ENCODE peak calls at places on chromosome 22, in six cellular contexts. V is left ventricle myocardium inferior, B is heart left ventricle, P is heart right ventricle, N is cardiac muscle cell, K is A549. J is an unnamed sample.

GRCh38 chr22:50705219-50705691 is 32.6 kb downstream of the SHANK3 start:
- DNase-seq in P (peak; percentile 49), N (peak; percentile 89), B (peak; percentile 69), K (no peak), V (peak; percentile 52), J (no peak)

GRCh38 chr22:37166675-37167066 is 17.0 kb upstream of the IL2RB start:
- DNase-seq in V (peak; percentile 88), B (peak; percentile 93), P (peak; percentile 90), N (peak; percentile 80), K (peak; percentile 84), J (peak; percentile 88)

GRCh38 chr22:24894220-24894975 is 52.1 kb downstream of the LHFPL7 start:
- DNase-seq in K (peak; percentile 97), N (peak; percentile 96), V (peak; percentile 80), P (peak; percentile 76), B (peak; percentile 85), J (no peak)

GRCh38 chr22:37052386-37053309 is 1.1 kb downstream of the KCTD17 start:
- DNase-seq in K (no peak), P (peak; percentile 13), N (no peak), B (no peak), V (no peak), J (no peak)

GRCh38 chr22:41526802-41527799 is 17.2 kb downstream of the POLR3H start:
- DNase-seq in V (peak; percentile 50), K (peak; percentile 36), N (peak; percentile 46), B (no peak), P (peak; percentile 61), J (peak; percentile 90)

GRCh38 chr22:29385305-29385704 is 3.1 kb downstream of the AP1B1 start:
- DNase-seq in N (no peak), B (no peak), V (no peak), P (no peak), K (no peak), J (peak; percentile 38)

GRCh38 chr22:32323513-32324164 is 34.0 kb upstream of the RFPL3 start:
- DNase-seq in K (no peak), N (no peak), B (no peak), V (no peak), P (no peak), J (no peak)

GRCh38 chr22:49867303-49868250 is 13.9 kb downstream of the ZBED4 start:
- DNase-seq in B (no peak), P (no peak), K (no peak), V (no peak), N (no peak), J (no peak)

GRCh38 chr22:30542811-30543188 is 3.7 kb downstream of the SEC14L6 start:
- DNase-seq in N (no peak), P (no peak), K (no peak), B (peak; percentile 21), V (no peak), J (no peak)

GRCh38 chr22:50174382-50175190 is 4.1 kb downstream of the PANX2 start:
- DNase-seq in V (no peak), K (no peak), N (no peak), P (no peak), B (peak; percentile 56), J (peak; percentile 44)

GRCh38 chr22:50293441-50294318 is 13.8 kb downstream of the PLXNB2 start:
- DNase-seq in V (peak; percentile 78), B (no peak), P (peak; percentile 71), N (peak; percentile 91), K (peak; percentile 62), J (peak; percentile 77)

GRCh38 chr22:40603088-40603605 is 33.4 kb downstream of the MRTFA start:
- DNase-seq in B (no peak), N (peak; percentile 58), P (no peak), V (no peak), K (peak; percentile 29), J (no peak)

GRCh38 chr22:22408269-22408668 is 100.3 kb downstream of the ZNF280B start:
- DNase-seq in P (no peak), V (no peak), N (no peak), B (no peak), K (no peak), J (no peak)

GRCh38 chr22:37331034-37331428 is 48.7 kb downstream of the CYTH4 start:
- DNase-seq in V (no peak), K (no peak), P (no peak), N (peak; percentile 63), B (peak; percentile 38), J (no peak)

DNA sequence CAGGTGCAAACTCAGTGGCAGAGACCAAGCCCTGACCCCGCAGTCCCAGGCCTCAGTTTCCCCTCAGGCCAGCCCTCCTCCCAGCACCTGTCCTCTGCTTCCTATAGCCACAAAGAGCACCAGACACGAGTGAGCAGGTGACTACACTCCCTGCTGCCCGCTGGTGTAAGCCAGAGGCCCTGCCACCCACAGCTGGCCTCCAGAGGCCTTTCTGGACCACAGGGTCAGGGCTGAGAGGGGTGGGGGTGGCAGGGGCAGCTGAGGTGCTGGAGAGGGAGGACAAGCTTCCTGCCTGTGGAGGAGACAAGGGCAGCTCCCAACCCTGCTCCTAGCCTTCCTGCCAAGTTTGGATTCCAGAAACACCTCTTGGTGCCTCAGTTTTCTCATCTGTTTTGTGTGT is 31.3 kb upstream of the WNT7B start:
- DNase-seq in K (no peak), V (peak; percentile 25), N (no peak), B (no peak), P (no peak), J (no peak)
- H3K4me1 ChIP-seq in K (peaks cover 32% of the 10 kb centered on the region), V (peaks cover 70% of the 10 kb centered on the region), N (peaks cover 10% of the 10 kb centered on the region), B (peaks cover 60% of the 10 kb centered on the region), P (peaks cover 76% of the 10 kb centered on the region), J (peaks cover 11% of the 10 kb centered on the region)

DNA sequence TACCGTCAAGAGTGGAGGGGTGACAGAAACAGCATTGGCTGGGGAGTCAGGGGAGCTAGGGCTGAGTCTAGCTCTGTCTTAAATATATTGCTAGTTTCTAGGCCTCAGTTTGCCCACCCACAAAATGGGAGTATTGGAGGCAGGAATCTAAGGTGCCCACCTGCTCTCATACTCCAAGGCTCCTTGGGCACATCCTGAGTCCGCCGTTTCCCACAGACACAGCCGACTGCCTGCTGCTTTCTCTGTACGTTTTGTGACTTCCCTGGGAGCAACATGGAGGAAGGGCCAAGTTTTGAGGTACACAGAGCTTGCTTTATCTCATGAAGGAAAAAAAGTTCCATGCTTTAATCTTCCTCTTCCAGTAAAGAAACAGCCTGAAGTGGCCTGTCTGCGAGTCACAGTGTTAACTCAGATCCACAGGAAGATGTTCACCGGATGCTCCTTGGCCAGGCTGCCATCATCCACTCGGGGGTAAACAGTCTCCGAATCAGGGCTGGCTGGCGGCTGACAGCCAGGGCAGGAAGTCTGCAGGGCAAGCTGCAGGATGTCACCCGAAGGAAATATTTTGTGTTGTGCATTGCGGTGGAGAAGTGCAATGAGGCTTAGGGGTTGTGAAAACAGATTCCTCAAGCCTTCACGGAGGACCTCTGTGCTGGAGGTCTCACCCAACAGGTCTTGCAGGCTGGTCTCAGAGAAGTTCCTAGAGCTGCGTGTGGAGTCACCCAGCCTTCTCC is 11.1 kb upstream of the CERK start:
- DNase-seq in N (peak; percentile 64), B (no peak), V (no peak), K (no peak), P (no peak), J (no peak)
- H3K4me1 ChIP-seq in N (peaks cover 8% of the 10 kb centered on the region), B (peaks cover 50% of the 10 kb centered on the region), V (peaks cover 62% of the 10 kb centered on the region), K (peaks cover 33% of the 10 kb centered on the region), P (peaks cover 55% of the 10 kb centered on the region), J (no peaks in the 10 kb centered on the region)

DNA sequence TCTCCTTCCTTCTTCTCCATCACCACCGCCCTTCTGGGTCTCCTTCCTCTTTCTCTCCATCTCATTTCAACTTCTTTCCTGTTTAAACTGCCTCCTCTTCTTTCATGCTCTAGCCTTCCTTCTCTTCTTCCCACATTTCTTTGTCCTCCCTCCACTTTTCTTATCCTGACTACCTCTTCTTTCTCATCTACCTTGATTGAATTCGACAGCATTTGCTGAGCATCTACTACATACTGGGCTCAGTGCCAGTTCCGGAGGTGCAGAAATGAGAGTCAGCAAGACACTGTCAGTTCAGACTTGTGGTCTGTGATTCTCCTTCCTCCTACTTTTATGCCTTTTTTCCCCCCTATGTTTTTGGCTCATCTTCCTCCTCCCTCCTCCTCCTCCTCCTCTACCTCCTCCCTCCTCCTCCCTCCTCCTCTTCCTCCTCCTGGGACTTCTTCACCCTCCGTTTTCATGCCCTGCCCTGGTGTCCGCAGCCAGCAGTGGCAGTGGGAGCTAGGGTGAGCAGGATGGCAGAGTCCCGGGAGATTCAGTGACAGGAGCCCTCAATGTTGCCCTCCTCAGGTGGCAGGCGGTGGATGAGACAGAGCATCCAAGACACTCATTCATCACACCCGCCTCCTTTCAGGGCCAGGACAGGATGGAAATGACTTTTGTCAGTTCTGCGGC is 146.0 kb upstream of the SEZ6L start:
- DNase-seq in K (no peak), B (no peak), P (no peak), V (no peak), N (no peak), J (no peak)
- H3K4me1 ChIP-seq in K (no peaks in the 10 kb centered on the region), B (no peaks in the 10 kb centered on the region), P (no peaks in the 10 kb centered on the region), V (no peaks in the 10 kb centered on the region), N (no peaks in the 10 kb centered on the region), J (no peaks in the 10 kb centered on the region)

GRCh38 chr22:38943882-38944281 is 13.5 kb upstream of the APOBEC3A start:
- DNase-seq in B (no peak), N (no peak), P (no peak), V (no peak), K (no peak), J (no peak)
- H3K4me1 ChIP-seq in B (no peaks in the 10 kb centered on the region), N (no peaks in the 10 kb centered on the region), P (no peaks in the 10 kb centered on the region), V (no peaks in the 10 kb centered on the region), K (no peaks in the 10 kb centered on the region), J (no peaks in the 10 kb centered on the region)

GRCh38 chr22:18057568-18058209 is 20.1 kb upstream of the PEX26 start:
- DNase-seq in K (peak; percentile 85), V (no peak), P (no peak), N (peak; percentile 98), B (no peak), J (peak; percentile 94)
- H3K4me1 ChIP-seq in K (peaks cover 71% of the 10 kb centered on the region), V (peaks cover 40% of the 10 kb centered on the region), P (peaks cover 41% of the 10 kb centered on the region), N (peaks cover 11% of the 10 kb centered on the region), B (peaks cover 35% of the 10 kb centered on the region), J (peaks cover 32% of the 10 kb centered on the region)

GRCh38 chr22:20551805-20552449 is 44.5 kb downstream of the MED15 start:
- DNase-seq in P (peak; percentile 52), V (no peak), N (peak; percentile 19), K (no peak), B (peak; percentile 66), J (peak; percentile 72)

GRCh38 chr22:20550851-20551744 is 43.7 kb downstream of the MED15 start:
- DNase-seq in K (no peak), B (peak; percentile 69), N (peak; percentile 74), V (no peak), P (peak; percentile 48), J (peak; percentile 63)

GRCh38 chr22:20552913-20553401 is 45.5 kb downstream of the MED15 start:
- DNase-seq in K (no peak), B (peak; percentile 8), N (peak; percentile 24), V (no peak), P (no peak), J (no peak)

GRCh38 chr22:20553947-20554741 is 46.7 kb downstream of the MED15 start:
- DNase-seq in N (no peak), B (peak; percentile 33), P (no peak), V (no peak), K (no peak), J (no peak)

GRCh38 chr22:20552450-20552894 is 45.1 kb downstream of the MED15 start:
- DNase-seq in N (peak; percentile 14), B (peak; percentile 87), K (no peak), P (peak; percentile 85), V (peak; percentile 90), J (no peak)
- H3K4me1 ChIP-seq in N (peaks cover 50% of the 10 kb centered on the region), B (peaks cover 80% of the 10 kb centered on the region), K (peaks cover 12% of the 10 kb centered on the region), P (peaks cover 95% of the 10 kb centered on the region), V (peaks cover 95% of the 10 kb centered on the region), J (peaks cover 41% of the 10 kb centered on the region)

GRCh38 chr22:48629631-48630443 is 1197.8 kb downstream of the BRD1 start:
- DNase-seq in N (no peak), P (no peak), V (no peak), B (no peak), K (no peak), J (no peak)
- H3K4me1 ChIP-seq in N (no peaks in the 10 kb centered on the region), P (no peaks in the 10 kb centered on the region), V (no peaks in the 10 kb centered on the region), B (no peaks in the 10 kb centered on the region), K (no peaks in the 10 kb centered on the region), J (no peaks in the 10 kb centered on the region)